ENCODE peak calls at places on chromosomes 16 and 17, in four cellular contexts. One of them, this sample, is unnamed.
A peak's percentile ranks its signal among the peaks of the same experiment; 100 is the strongest.

GRCh38 chr16:84446596-84447392 is 57.7 kb downstream of the MEAK7 start:
- DNase-seq in vagina: no peak
- DNase-seq in upper lobe of left lung: no peak
- DNase-seq in suprapubic skin: no peak
- DNase-seq in this sample: no peak

GRCh38 chr17:45307290-45308015 is 9.4 kb downstream of the MAP3K14 start:
- DNase-seq in vagina: no peak
- DNase-seq in upper lobe of left lung: no peak
- DNase-seq in suprapubic skin: no peak
- DNase-seq in this sample: no peak

GRCh38 chr17:60573139-60573975 is 26.6 kb upstream of the PPM1D start:
- DNase-seq in vagina: no peak
- DNase-seq in upper lobe of left lung: no peak
- DNase-seq in suprapubic skin: no peak
- DNase-seq in this sample: no peak

GRCh38 chr17:1110844-1111598 is 68.8 kb downstream of the ABR start:
- DNase-seq in vagina: no peak
- DNase-seq in upper lobe of left lung: peak; percentile 94
- DNase-seq in suprapubic skin: peak; percentile 85
- DNase-seq in this sample: no peak

GRCh38 chr17:7179317-7180254 is at the start of gene ASGR1:
- DNase-seq in vagina: no peak
- DNase-seq in upper lobe of left lung: no peak
- DNase-seq in suprapubic skin: no peak
- DNase-seq in this sample: no peak

GRCh38 chr16:3073448-3073847 is 8.0 kb downstream of the IL32 start:
- DNase-seq in vagina: peak; percentile 74
- DNase-seq in upper lobe of left lung: no peak
- DNase-seq in suprapubic skin: no peak
- DNase-seq in this sample: no peak

GRCh38 chr17:50955160-50955559 is 89.0 kb upstream of the TOB1 start:
- DNase-seq in vagina: peak; percentile 81
- DNase-seq in upper lobe of left lung: no peak
- DNase-seq in suprapubic skin: no peak
- DNase-seq in this sample: no peak

GRCh38 chr16:29790949-29791844 is 646 bp downstream of the KIF22 start:
- DNase-seq in vagina: no peak
- DNase-seq in upper lobe of left lung: no peak
- DNase-seq in suprapubic skin: no peak
- DNase-seq in this sample: no peak

GRCh38 chr17:39755550-39756375 is 18.0 kb downstream of the GRB7 start:
- DNase-seq in vagina: no peak
- DNase-seq in upper lobe of left lung: peak; percentile 19
- DNase-seq in suprapubic skin: no peak
- DNase-seq in this sample: no peak

GRCh38 chr17:65345261-65346060 is 208.3 kb downstream of the RGS9 start:
- DNase-seq in vagina: no peak
- DNase-seq in upper lobe of left lung: no peak
- DNase-seq in suprapubic skin: no peak
- DNase-seq in this sample: no peak

GRCh38 chr16:2828876-2829430 is 1.1 kb upstream of the ZG16B start:
- DNase-seq in vagina: no peak
- DNase-seq in upper lobe of left lung: no peak
- DNase-seq in suprapubic skin: no peak
- DNase-seq in this sample: no peak

GRCh38 chr17:2090804-2091534 is 36.1 kb downstream of the HIC1 start:
- DNase-seq in vagina: no peak
- DNase-seq in upper lobe of left lung: no peak
- DNase-seq in suprapubic skin: peak; percentile 83
- DNase-seq in this sample: no peak

GRCh38 chr16:58348986-58349385 is 43.3 kb upstream of the GINS3 start:
- DNase-seq in vagina: no peak
- DNase-seq in upper lobe of left lung: no peak
- DNase-seq in suprapubic skin: no peak
- DNase-seq in this sample: no peak

GRCh38 chr16:28200661-28201060 is 11.1 kb downstream of the XPO6 start:
- DNase-seq in vagina: no peak
- DNase-seq in upper lobe of left lung: no peak
- DNase-seq in suprapubic skin: no peak
- DNase-seq in this sample: no peak

GRCh38 chr17:69423450-69423849 is 9.0 kb downstream of the MAP2K6 start:
- DNase-seq in vagina: no peak
- DNase-seq in upper lobe of left lung: no peak
- DNase-seq in suprapubic skin: no peak
- DNase-seq in this sample: no peak

GRCh38 chr17:7004398-7005253 is 7.8 kb upstream of the RNASEK start:
- DNase-seq in vagina: no peak
- DNase-seq in upper lobe of left lung: no peak
- DNase-seq in suprapubic skin: no peak
- DNase-seq in this sample: no peak

GRCh38 chr17:57636274-57636673 is 108.8 kb downstream of the CCDC182 start:
- DNase-seq in vagina: no peak
- DNase-seq in upper lobe of left lung: no peak
- DNase-seq in suprapubic skin: no peak
- DNase-seq in this sample: no peak

GRCh38 chr16:54052271-54052670 is 234.3 kb downstream of the IRX3 start:
- DNase-seq in vagina: no peak
- DNase-seq in upper lobe of left lung: no peak
- DNase-seq in suprapubic skin: no peak
- DNase-seq in this sample: no peak

GRCh38 chr17:28045304-28045703 is 2.8 kb downstream of the NLK start:
- DNase-seq in vagina: no peak
- DNase-seq in upper lobe of left lung: no peak
- DNase-seq in suprapubic skin: no peak
- DNase-seq in this sample: no peak

GRCh38 chr16:48831081-48831722 is 221.2 kb upstream of the N4BP1 start:
- DNase-seq in vagina: peak; percentile 58
- DNase-seq in upper lobe of left lung: no peak
- DNase-seq in suprapubic skin: no peak
- DNase-seq in this sample: no peak

GRCh38 chr17:27351741-27352140 is 57.8 kb downstream of the WSB1 start:
- DNase-seq in vagina: no peak
- DNase-seq in upper lobe of left lung: no peak
- DNase-seq in suprapubic skin: no peak
- DNase-seq in this sample: no peak

GRCh38 chr17:2947588-2947950 is 115.8 kb downstream of the OR1D5 start:
- DNase-seq in vagina: no peak
- DNase-seq in upper lobe of left lung: no peak
- DNase-seq in suprapubic skin: peak; percentile 37
- DNase-seq in this sample: no peak

GRCh38 chr17:27526603-27527002 is 70.4 kb downstream of the KSR1 start:
- DNase-seq in vagina: no peak
- DNase-seq in upper lobe of left lung: peak; percentile 79
- DNase-seq in suprapubic skin: no peak
- DNase-seq in this sample: peak; percentile 49

GRCh38 chr16:11359370-11359769 is 14.1 kb downstream of the RMI2 start:
- DNase-seq in vagina: no peak
- DNase-seq in upper lobe of left lung: peak; percentile 62
- DNase-seq in suprapubic skin: peak; percentile 74
- DNase-seq in this sample: no peak

GRCh38 chr17:11583306-11583992 is 14.8 kb upstream of the DNAH9 start:
- DNase-seq in vagina: peak; percentile 94
- DNase-seq in upper lobe of left lung: no peak
- DNase-seq in suprapubic skin: no peak
- DNase-seq in this sample: no peak

GRCh38 chr17:19263621-19264010 is 26.4 kb downstream of the EPN2 start:
- DNase-seq in vagina: no peak
- DNase-seq in upper lobe of left lung: no peak
- DNase-seq in suprapubic skin: no peak
- DNase-seq in this sample: no peak

GRCh38 chr16:88406096-88407041 is 23.6 kb downstream of the ZNF469 start:
- DNase-seq in vagina: no peak
- DNase-seq in upper lobe of left lung: no peak
- DNase-seq in suprapubic skin: no peak
- DNase-seq in this sample: no peak

DNA sequence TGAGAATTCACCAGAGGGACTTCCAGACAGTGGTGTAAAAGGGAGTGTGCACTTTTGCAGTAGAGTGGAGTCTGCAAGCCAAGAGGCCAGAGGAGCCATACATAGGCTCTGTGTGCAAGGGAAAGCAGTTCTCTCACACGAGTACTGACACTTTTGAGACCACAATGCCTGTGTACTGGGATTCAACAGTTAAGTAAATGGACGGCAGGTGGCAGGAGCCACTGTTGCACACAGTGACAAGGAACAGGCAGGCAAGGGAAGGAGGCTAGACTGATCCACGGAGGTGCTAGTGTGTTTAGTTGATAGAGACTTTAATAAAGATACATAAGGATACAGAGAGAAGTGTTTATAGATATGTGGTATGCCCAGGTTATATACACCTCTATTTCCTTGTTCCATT is 67.0 kb downstream of the MPRIP start:
- DNase-seq in vagina: no peak
- DNase-seq in upper lobe of left lung: peak; percentile 59
- DNase-seq in suprapubic skin: no peak
- DNase-seq in this sample: peak; percentile 47
- TF ChIP-seq CTCF in vagina: peak; percentile 13
- TF ChIP-seq CTCF in upper lobe of left lung: peak; percentile 26
- TF ChIP-seq CTCF in suprapubic skin: no peak
- TF ChIP-seq CTCF in this sample: no peak

GRCh38 chr17:66952681-66953638 is 11.5 kb upstream of the CACNG4 start:
- DNase-seq in vagina: no peak
- DNase-seq in upper lobe of left lung: no peak
- DNase-seq in suprapubic skin: no peak
- DNase-seq in this sample: no peak
- TF ChIP-seq POLR2AphosphoS5 in vagina: no peak
- TF ChIP-seq POLR2AphosphoS5 in upper lobe of left lung: no peak
- TF ChIP-seq POLR2AphosphoS5 in suprapubic skin: no peak
- TF ChIP-seq POLR2AphosphoS5 in this sample: no peak

DNA sequence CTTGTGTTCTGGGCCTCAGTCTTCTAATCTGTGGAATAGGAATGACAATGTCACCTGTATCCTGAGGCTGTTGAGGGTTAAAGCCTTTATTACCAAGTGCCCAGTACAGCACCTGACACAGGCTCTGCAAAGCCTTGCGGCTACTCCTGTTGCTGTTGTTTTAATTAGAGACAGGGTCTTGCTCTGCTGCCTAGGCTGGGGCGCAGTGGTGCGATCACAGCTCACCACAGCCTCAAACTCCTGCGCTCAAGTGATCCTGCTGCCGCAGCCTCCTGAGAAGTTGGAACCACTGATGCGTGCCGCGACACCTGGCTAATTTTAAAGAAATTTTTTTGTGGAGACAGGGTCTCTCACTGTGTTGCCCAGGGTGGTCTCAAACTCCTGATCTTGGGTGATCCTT is 5.4 kb downstream of the GSE1 start:
- DNase-seq in vagina: no peak
- DNase-seq in upper lobe of left lung: no peak
- DNase-seq in suprapubic skin: no peak
- DNase-seq in this sample: no peak
- H3K4me1 ChIP-seq in vagina: peaks cover 76% of the 10 kb centered on the region
- H3K4me1 ChIP-seq in upper lobe of left lung: peaks cover 72% of the 10 kb centered on the region
- H3K4me1 ChIP-seq in suprapubic skin: peaks cover 68% of the 10 kb centered on the region
- H3K4me1 ChIP-seq in this sample: peaks cover 100% of the 10 kb centered on the region

GRCh38 chr17:80101160-80101945 is at the start of gene GAA:
- DNase-seq in vagina: no peak
- DNase-seq in upper lobe of left lung: peak; percentile 85
- DNase-seq in suprapubic skin: peak; percentile 88
- DNase-seq in this sample: peak; percentile 87

GRCh38 chr17:80104321-80104955 is 3.1 kb downstream of the GAA start:
- DNase-seq in vagina: no peak
- DNase-seq in upper lobe of left lung: no peak
- DNase-seq in suprapubic skin: peak; percentile 62
- DNase-seq in this sample: no peak

GRCh38 chr17:80103686-80104085 is 2.3 kb downstream of the GAA start:
- DNase-seq in vagina: no peak
- DNase-seq in upper lobe of left lung: no peak
- DNase-seq in suprapubic skin: peak; percentile 47
- DNase-seq in this sample: no peak

GRCh38 chr17:80101946-80102706 is 745 bp downstream of the GAA start:
- DNase-seq in vagina: no peak
- DNase-seq in upper lobe of left lung: peak; percentile 34
- DNase-seq in suprapubic skin: peak; percentile 71
- DNase-seq in this sample: no peak

DNA sequence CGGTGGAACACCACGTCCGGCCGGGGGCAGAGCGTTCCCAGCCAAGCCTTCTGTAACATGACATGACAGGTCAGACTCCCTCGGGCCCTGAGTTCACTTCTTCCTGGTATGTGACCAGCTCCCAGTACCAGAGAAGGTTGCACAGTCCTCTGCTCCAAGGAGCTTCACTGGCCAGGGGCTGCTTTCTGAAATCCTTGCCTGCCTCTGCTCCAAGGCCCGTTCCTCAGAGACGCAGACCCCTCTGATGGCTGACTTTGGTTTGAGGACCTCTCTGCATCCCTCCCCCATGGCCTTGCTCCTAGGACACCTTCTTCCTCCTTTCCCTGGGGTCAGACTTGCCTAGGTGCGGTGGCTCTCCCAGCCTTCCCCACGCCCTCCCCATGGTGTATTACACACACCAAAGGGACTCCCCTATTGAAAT is 1.7 kb downstream of the GAA start:
- DNase-seq in vagina: no peak
- DNase-seq in upper lobe of left lung: no peak
- DNase-seq in suprapubic skin: peak; percentile 54
- DNase-seq in this sample: no peak
- TF ChIP-seq CTCF in vagina: no peak
- TF ChIP-seq CTCF in upper lobe of left lung: no peak
- TF ChIP-seq CTCF in suprapubic skin: no peak
- TF ChIP-seq CTCF in this sample: no peak

GRCh38 chr17:48037924-48038323 is 327 bp upstream of the COPZ2 start:
- DNase-seq in vagina: no peak
- DNase-seq in upper lobe of left lung: no peak
- DNase-seq in suprapubic skin: no peak
- DNase-seq in this sample: no peak
- TF ChIP-seq POLR2AphosphoS5 in vagina: no peak
- TF ChIP-seq POLR2AphosphoS5 in upper lobe of left lung: no peak
- TF ChIP-seq POLR2AphosphoS5 in suprapubic skin: no peak
- TF ChIP-seq POLR2AphosphoS5 in this sample: no peak

DNA sequence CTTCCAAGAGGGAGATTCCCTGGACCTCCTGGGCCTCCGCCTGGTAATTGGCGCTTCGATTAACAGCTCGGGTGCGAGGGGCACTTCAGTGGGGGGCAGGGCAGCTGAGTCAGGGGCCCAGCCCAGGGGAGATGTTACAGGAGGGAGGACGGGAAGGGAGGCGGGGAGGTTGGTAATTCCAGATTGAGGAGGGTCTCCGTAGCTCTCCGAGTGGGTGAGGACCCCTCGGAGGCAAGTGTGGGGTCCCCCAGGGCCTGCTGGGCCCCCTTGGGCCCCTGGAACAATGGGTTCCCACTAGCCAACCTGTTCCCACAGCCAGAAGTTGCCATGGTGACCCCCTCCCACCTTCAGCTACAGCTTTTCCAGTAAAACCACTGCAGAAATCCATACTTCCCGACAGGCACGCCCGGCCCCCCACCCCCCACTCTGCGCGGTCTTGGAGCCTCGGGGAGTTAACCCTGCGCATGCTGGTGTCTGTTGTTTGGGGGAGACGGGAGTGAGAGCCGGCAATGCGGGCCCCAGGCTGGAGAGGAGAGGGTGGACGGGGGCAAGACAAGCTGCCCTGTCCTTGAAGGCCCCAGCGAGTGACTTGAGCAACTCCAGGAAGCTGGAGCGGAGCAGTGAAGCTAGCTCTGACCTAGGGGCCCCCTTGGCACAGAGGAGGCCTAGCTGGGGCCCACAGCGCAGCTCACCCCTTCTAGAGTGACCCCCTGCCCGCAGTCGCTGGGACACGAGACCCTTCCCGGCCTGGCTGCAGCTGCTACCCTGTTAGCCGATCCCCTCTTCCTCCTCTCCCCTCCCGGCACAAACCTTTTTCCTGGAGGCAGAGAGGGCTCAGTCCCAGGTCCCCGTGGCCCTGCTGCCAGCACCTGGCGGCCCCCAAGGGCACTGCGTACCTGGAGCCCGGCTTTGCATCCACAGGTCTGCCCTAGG is 37.8 kb downstream of the TMEM235 start:
- DNase-seq in vagina: no peak
- DNase-seq in upper lobe of left lung: no peak
- DNase-seq in suprapubic skin: no peak
- DNase-seq in this sample: no peak
- H3K4me1 ChIP-seq in vagina: peaks cover 5% of the 10 kb centered on the region
- H3K4me1 ChIP-seq in upper lobe of left lung: peaks cover 54% of the 10 kb centered on the region
- H3K4me1 ChIP-seq in suprapubic skin: peaks cover 16% of the 10 kb centered on the region
- H3K4me1 ChIP-seq in this sample: peaks cover 25% of the 10 kb centered on the region

This sample was measured in stomach.